ENCODE peak calls at places on chromosome 17, in four cellular contexts. Q, V, P and U are unnamed samples.
A peak's percentile ranks its signal among the peaks of the same experiment; 100 is the strongest.

GRCh38 chr17:72771734-72772133 is 320.8 kb downstream of the SLC39A11 start:
- DNase-seq in Q (no peak), V (no peak), P (no peak), U (no peak)

GRCh38 chr17:29368161-29368560 is 22.0 kb upstream of the TAOK1 start:
- DNase-seq in Q (no peak), V (no peak), P (no peak), U (no peak)

GRCh38 chr17:28563475-28563874 is 7.8 kb downstream of the PIGS start:
- DNase-seq in Q (no peak), V (no peak), P (no peak), U (no peak)

GRCh38 chr17:35245196-35245486 is 2.3 kb downstream of the SLFN5 start:
- DNase-seq in Q (no peak), V (no peak), P (no peak), U (no peak)

GRCh38 chr17:36641877-36642845 is 40.8 kb downstream of the MRM1 start:
- DNase-seq in Q (no peak), V (no peak), P (no peak), U (no peak)

GRCh38 chr17:58268326-58268725 is 12.4 kb downstream of the MPO start:
- DNase-seq in Q (no peak), V (no peak), P (no peak), U (no peak)

GRCh38 chr17:81218991-81219390 is 3.8 kb downstream of the CEP131 start:
- DNase-seq in Q (no peak), V (no peak), P (no peak), U (no peak)

GRCh38 chr17:57940653-57941329 is 14.4 kb downstream of the CUEDC1 start:
- DNase-seq in Q (peak; percentile 38), V (no peak), P (no peak), U (peak; percentile 32)

GRCh38 chr17:1485748-1486376 is 6.6 kb downstream of the MYO1C start:
- DNase-seq in Q (peak; percentile 69), V (peak; percentile 63), P (peak; percentile 72), U (no peak)

GRCh38 chr17:16052486-16052885 is 52.9 kb downstream of the TTC19 start:
- DNase-seq in Q (no peak), V (no peak), P (no peak), U (no peak)

GRCh38 chr17:74528491-74529199 is 2.6 kb downstream of the CD300LB start:
- DNase-seq in Q (no peak), V (peak; percentile 27), P (no peak), U (no peak)

GRCh38 chr17:57215317-57215716 is 41.0 kb upstream of the MSI2 start:
- DNase-seq in Q (no peak), V (peak; percentile 65), P (no peak), U (no peak)

GRCh38 chr17:64269687-64270649 is 6.9 kb upstream of the TEX2 start:
- DNase-seq in Q (no peak), V (no peak), P (no peak), U (peak; percentile 17)

GRCh38 chr17:55773671-55774070 is 22.8 kb downstream of the PCTP start:
- DNase-seq in Q (no peak), V (no peak), P (no peak), U (no peak)

GRCh38 chr17:40850287-40850972 is 16.6 kb downstream of the KRT12 start:
- DNase-seq in Q (no peak), V (no peak), P (no peak), U (no peak)

GRCh38 chr17:40371261-40371929 is 6.9 kb upstream of the GJD3 start:
- DNase-seq in Q (no peak), V (no peak), P (no peak), U (no peak)

GRCh38 chr17:64378890-64379354 is 11.7 kb downstream of the PECAM1 start:
- DNase-seq in Q (no peak), V (no peak), P (no peak), U (no peak)

GRCh38 chr17:60169921-60170817 is 20.4 kb downstream of the CA4 start:
- DNase-seq in Q (no peak), V (no peak), P (no peak), U (peak; percentile 19)

GRCh38 chr17:30554839-30555751 is 77.9 kb downstream of the GOSR1 start:
- DNase-seq in Q (no peak), V (no peak), P (no peak), U (no peak)

GRCh38 chr17:46001390-46002310 is 2.6 kb downstream of the STH start:
- DNase-seq in Q (no peak), V (no peak), P (no peak), U (no peak)

GRCh38 chr17:7686221-7687071 is 844 bp downstream of the TP53 start:
- DNase-seq in Q (peak; percentile 77), V (peak; percentile 79), P (peak; percentile 71), U (peak; percentile 65)

GRCh38 chr17:5078106-5079028 is at the start of gene ZFP3:
- DNase-seq in Q (peak; percentile 90), V (peak; percentile 88), P (peak; percentile 67), U (peak; percentile 85)

GRCh38 chr17:43330876-43331639 is 67.7 kb upstream of the ARL4D start:
- DNase-seq in Q (no peak), V (no peak), P (no peak), U (no peak)

GRCh38 chr17:81518785-81519283 is 6.2 kb upstream of the ACTG1 start:
- DNase-seq in Q (peak; percentile 69), V (no peak), P (no peak), U (no peak)

GRCh38 chr17:41308918-41309359 is at the start of gene KRTAP16-1:
- DNase-seq in Q (no peak), V (no peak), P (peak; percentile 45), U (no peak)

GRCh38 chr17:58415371-58416055 is 1.8 kb downstream of the RNF43 start:
- DNase-seq in Q (peak; percentile 84), V (no peak), P (no peak), U (no peak)

GRCh38 chr17:75031972-75032895 is 14.5 kb downstream of the ATP5PD start:
- DNase-seq in Q (peak; percentile 61), V (peak; percentile 69), P (peak; percentile 51), U (peak; percentile 70)

GRCh38 chr17:700504-701094 is 14.0 kb downstream of the VPS53 start:
- DNase-seq in Q (no peak), V (no peak), P (no peak), U (no peak)

GRCh38 chr17:35130392-35130791 is 9.0 kb downstream of the FNDC8 start:
- DNase-seq in Q (no peak), V (no peak), P (no peak), U (no peak)

GRCh38 chr17:14373587-14374259 is 72.8 kb downstream of the HS3ST3B1 start:
- DNase-seq in Q (no peak), V (no peak), P (no peak), U (no peak)

GRCh38 chr17:82245144-82246039 is 16.6 kb downstream of the SLC16A3 start:
- DNase-seq in Q (no peak), V (no peak), P (no peak), U (no peak)

GRCh38 chr17:10192963-10193362 is 5.4 kb downstream of the GAS7 start:
- DNase-seq in Q (no peak), V (no peak), P (no peak), U (no peak)

DNA sequence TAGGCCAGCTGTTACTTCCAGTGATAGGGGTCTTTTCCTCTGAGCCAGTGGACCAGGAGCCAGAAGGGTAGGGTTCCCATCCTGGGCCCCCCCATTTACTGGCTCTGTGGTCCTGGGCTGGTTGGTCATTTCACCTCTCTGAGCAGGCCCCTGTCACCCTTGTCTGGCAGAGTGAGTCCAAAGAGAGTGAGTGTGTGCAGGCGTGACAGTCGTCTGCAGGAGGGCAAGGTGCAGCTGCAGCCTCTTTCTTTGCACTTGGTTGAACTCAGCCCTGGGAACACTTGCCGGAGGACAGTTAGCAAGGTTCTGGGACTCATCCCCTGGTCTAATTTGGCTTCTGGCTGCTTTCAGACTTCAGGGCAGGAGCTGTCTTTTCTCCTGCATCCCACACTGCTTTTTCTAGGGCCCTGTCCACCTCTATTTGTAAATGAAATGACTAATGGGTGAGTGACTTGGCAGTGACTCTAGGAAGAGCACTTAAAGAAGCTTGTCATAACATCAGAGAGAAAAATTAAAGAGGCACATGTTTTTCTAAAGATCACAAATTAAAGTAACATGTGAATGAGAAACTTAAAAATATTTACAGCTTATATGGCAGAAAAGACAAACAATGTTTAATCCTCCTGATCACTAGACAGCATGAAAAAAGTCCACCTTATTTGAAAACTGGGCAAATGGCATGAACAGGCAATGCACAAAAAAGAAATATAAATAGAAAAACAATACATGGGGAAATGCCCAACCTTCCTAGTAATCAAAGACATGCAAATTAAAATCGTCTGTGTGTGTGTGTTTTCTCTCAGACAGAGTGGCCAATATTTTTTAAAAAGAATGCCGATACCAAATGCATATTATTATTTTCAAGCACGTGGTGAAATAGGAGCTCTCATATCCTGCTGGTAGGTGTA is 137.5 kb downstream of the NTN1 start:
- DNase-seq in Q (no peak), V (no peak), P (no peak), U (no peak)
- H3K27ac ChIP-seq in Q (no peak overlapping the region), V (no peak overlapping the region), P (no peak overlapping the region), U (no peak overlapping the region)

DNA sequence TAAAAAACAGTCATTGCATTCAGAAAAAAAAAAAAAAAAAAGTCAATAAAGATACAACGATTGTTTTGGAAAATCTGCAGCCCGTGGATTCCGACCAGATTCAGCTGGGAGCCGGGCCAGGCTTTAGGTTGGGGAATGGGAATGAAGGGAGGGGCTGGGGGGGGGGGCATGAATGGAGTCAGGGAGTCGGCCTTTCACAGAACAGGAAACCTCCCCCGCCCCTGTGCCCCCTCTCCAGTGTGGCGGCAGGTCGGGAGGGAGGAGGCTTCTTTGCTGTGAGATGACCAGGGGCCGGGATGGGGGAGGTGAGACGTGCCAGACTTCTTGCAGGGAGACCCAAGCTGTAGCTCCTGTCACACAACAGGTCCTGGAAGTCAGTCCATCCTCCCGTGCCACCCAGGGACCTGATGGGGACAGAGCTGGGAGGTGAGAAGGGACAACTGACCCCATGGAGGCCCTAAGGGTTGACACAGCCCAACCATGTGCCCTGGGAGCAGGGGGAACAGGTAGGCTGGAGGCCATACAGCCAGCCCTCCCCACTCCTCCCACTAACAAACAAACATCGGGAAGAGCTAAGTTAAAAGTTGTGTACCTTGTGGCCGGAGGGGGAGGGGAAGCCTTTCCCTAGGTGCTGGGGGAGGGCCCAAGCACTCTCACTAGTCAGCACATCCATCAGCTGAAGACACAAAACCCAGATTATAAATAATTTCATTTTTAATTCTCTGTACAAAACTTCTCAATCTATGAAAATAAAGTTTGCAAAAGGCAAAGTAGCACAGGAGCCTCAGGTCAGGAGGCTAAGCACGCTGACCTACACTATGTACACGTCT is 25.2 kb downstream of the SREBF1 start:
- DNase-seq in Q (no peak), V (peak; percentile 74), P (no peak), U (no peak)
- H3K27ac ChIP-seq in Q (peak overlapping the region; percentile 19), V (peak overlapping the region; percentile 52), P (no peak overlapping the region), U (peak overlapping the region; percentile 68)

DNA sequence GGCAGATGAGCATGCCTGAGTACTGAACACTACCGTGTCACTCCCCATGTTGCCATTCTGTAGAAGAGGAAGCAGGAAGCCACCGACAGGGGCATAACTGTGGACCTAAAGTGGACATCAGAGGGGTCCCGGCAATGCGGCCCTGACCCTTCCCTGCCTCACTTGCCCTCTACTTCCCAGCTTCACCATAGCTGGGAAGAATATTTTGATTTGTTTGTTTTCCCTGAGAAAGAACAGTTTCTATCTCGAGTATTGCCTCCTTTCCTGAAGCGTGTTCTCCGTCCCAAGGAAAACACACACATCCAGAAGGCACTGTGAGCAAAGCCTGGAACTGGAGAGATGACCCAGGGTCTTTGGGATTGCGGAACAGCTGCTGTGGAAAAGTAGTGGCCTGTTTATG is 90.3 kb upstream of the TBX2 start:
- DNase-seq in Q (no peak), V (no peak), P (no peak), U (no peak)
- H3K27ac ChIP-seq in Q (no peak overlapping the region), V (peak overlapping the region; percentile 33), P (no peak overlapping the region), U (no peak overlapping the region)

GRCh38 chr17:38746893-38747384 is 1.2 kb downstream of the PCGF2 start:
- DNase-seq in Q (no peak), V (no peak), P (no peak), U (no peak)
- H3K27ac ChIP-seq in Q (peak overlapping the region; percentile 61), V (peak overlapping the region; percentile 78), P (no peak overlapping the region), U (no peak overlapping the region)